ENCODE peak calls at places on chromosomes 3 and 15, in eight cellular contexts. T is CD8-positive, alpha-beta T cell; G is psoas muscle; F is BJ; Z is HFFc6; W is cardiac fibroblast; K is dermis microvascular lymphatic vessel endothelial cell; I is HEK293T. S is an unnamed sample.

GRCh38 chr3:101928890-101929289 is 79.6 kb downstream of the NFKBIZ start:
- DNase-seq in T (no peak), G (no peak), F (no peak), Z (peak; percentile 88), W (peak; percentile 81), K (peak; percentile 49), I (no peak), S (peak; percentile 37)

GRCh38 chr15:60428935-60429334 is 31.1 kb upstream of the ANXA2 start:
- DNase-seq in T (no peak), G (no peak), F (no peak), Z (no peak), W (no peak), K (no peak), I (no peak), S (no peak)

GRCh38 chr15:40047413-40048154 is 8.6 kb upstream of the SRP14 start:
- DNase-seq in T (peak; percentile 57), G (peak; percentile 49), F (no peak), Z (peak; percentile 68), W (peak; percentile 92), K (peak; percentile 88), I (no peak), S (peak; percentile 63)

GRCh38 chr3:53154731-53155320 is 6.2 kb upstream of the PRKCD start:
- DNase-seq in T (no peak), G (no peak), F (no peak), Z (no peak), W (no peak), K (no peak), I (no peak), S (no peak)

GRCh38 chr3:101567528-101568317 is 6.1 kb downstream of the TRMT10C start:
- DNase-seq in T (no peak), G (no peak), F (no peak), Z (peak; percentile 49), W (no peak), K (no peak), I (no peak), S (no peak)

GRCh38 chr3:86961297-86961696 is 29.7 kb downstream of the VGLL3 start:
- DNase-seq in T (no peak), G (no peak), F (no peak), Z (no peak), W (peak; percentile 54), K (no peak), I (no peak), S (no peak)

GRCh38 chr15:68704496-68705021 is 116.1 kb downstream of the ANP32A start:
- DNase-seq in T (no peak), G (no peak), F (no peak), Z (no peak), W (peak; percentile 15), K (peak; percentile 72), I (no peak), S (peak; percentile 39)

GRCh38 chr3:66037330-66037985 is 1.3 kb downstream of the MAGI1 start:
- DNase-seq in T (no peak), G (peak; percentile 28), F (no peak), Z (no peak), W (peak; percentile 36), K (peak; percentile 67), I (peak; percentile 68), S (peak; percentile 67)

GRCh38 chr3:143634991-143635390 is 213.3 kb downstream of the SLC9A9 start:
- DNase-seq in T (no peak), G (no peak), F (no peak), Z (no peak), W (no peak), K (no peak), I (no peak), S (no peak)

GRCh38 chr3:160921020-160921635 is 165.1 kb downstream of the PPM1L start:
- DNase-seq in T (no peak), G (peak; percentile 14), F (no peak), Z (peak; percentile 54), W (peak; percentile 72), K (peak; percentile 56), I (peak; percentile 64), S (peak; percentile 76)

GRCh38 chr3:114718071-114718896 is 424.5 kb downstream of the TIGIT start:
- DNase-seq in T (no peak), G (no peak), F (no peak), Z (no peak), W (no peak), K (no peak), I (no peak), S (no peak)

GRCh38 chr3:64224826-64225606 is at the start of gene PRICKLE2:
- DNase-seq in T (no peak), G (peak; percentile 77), F (peak; percentile 74), Z (peak; percentile 96), W (peak; percentile 95), K (peak; percentile 66), I (peak; percentile 32), S (peak; percentile 84)

GRCh38 chr15:83340087-83340486 is 55.6 kb upstream of the BNC1 start:
- DNase-seq in T (no peak), G (no peak), F (no peak), Z (no peak), W (no peak), K (no peak), I (no peak), S (no peak)

GRCh38 chr15:52783191-52783829 is 6.8 kb downstream of the ONECUT1 start:
- DNase-seq in T (no peak), G (no peak), F (no peak), Z (no peak), W (no peak), K (peak; percentile 33), I (no peak), S (no peak)

GRCh38 chr3:169146112-169146665 is 517.3 kb downstream of the MECOM start:
- DNase-seq in T (no peak), G (peak; percentile 23), F (no peak), Z (no peak), W (peak; percentile 69), K (peak; percentile 79), I (peak; percentile 49), S (peak; percentile 27)

GRCh38 chr3:10628902-10629700 is 123.7 kb upstream of the ATP2B2 start:
- DNase-seq in T (no peak), G (no peak), F (no peak), Z (no peak), W (no peak), K (no peak), I (no peak), S (no peak)

GRCh38 chr3:186002884-186003472 is 65.2 kb upstream of the TRA2B start:
- DNase-seq in T (no peak), G (no peak), F (no peak), Z (peak; percentile 8), W (peak; percentile 58), K (peak; percentile 32), I (no peak), S (no peak)

GRCh38 chr3:86921981-86922680 is 68.8 kb downstream of the VGLL3 start:
- DNase-seq in T (no peak), G (no peak), F (no peak), Z (no peak), W (peak; percentile 36), K (no peak), I (no peak), S (peak; percentile 17)

GRCh38 chr3:195558602-195559001 is 15.5 kb upstream of the PPP1R2 start:
- DNase-seq in T (peak; percentile 34), G (peak; percentile 41), F (peak; percentile 30), Z (no peak), W (peak; percentile 62), K (peak; percentile 65), I (peak; percentile 15), S (no peak)

GRCh38 chr3:32313723-32314473 is 75.4 kb downstream of the CMTM8 start:
- DNase-seq in T (no peak), G (no peak), F (no peak), Z (no peak), W (peak; percentile 60), K (peak; percentile 51), I (no peak), S (no peak)

GRCh38 chr15:40150163-40150925 is 10.5 kb upstream of the BUB1B start:
- DNase-seq in T (no peak), G (peak; percentile 45), F (no peak), Z (peak; percentile 56), W (peak; percentile 73), K (peak; percentile 69), I (no peak), S (no peak)

GRCh38 chr15:76293361-76293760 is 17.9 kb downstream of the ETFA start:
- DNase-seq in T (no peak), G (no peak), F (no peak), Z (peak; percentile 41), W (peak; percentile 40), K (peak; percentile 74), I (no peak), S (peak; percentile 26)

GRCh38 chr3:13095408-13095861 is 22.2 kb upstream of the IQSEC1 start:
- DNase-seq in T (peak; percentile 6), G (no peak), F (no peak), Z (no peak), W (no peak), K (no peak), I (no peak), S (no peak)

S was measured in GM03348.